ENCODE peak calls at places on chromosome 11, in ten cellular contexts. D, X, A, N, T, L, V, F, U and S are unnamed samples.

GRCh38 chr11:58796333-58797049 is 48.0 kb downstream of the GLYATL2 start:
- DNase-seq in N (no peak), T (no peak), U (peak; percentile 34), F (no peak), X (no peak), V (no peak), A (no peak), L (no peak), D (no peak), S (no peak)

GRCh38 chr11:35458846-35459245 is 39.5 kb upstream of the SLC1A2 start:
- DNase-seq in L (no peak), A (no peak), T (no peak), U (no peak), N (peak; percentile 3), V (no peak), X (no peak), D (no peak), F (no peak), S (no peak)

GRCh38 chr11:272195-272930 is 5.8 kb upstream of the NLRP6 start:
- DNase-seq in D (no peak), T (no peak), V (no peak), X (no peak), A (no peak), F (no peak), N (no peak), L (no peak), U (no peak), S (no peak)

GRCh38 chr11:281486-282161 is 3.4 kb downstream of the NLRP6 start:
- DNase-seq in F (no peak), N (no peak), U (no peak), V (no peak), D (peak; percentile 50), L (no peak), A (no peak), X (no peak), T (no peak), S (no peak)

GRCh38 chr11:94658888-94659287 is 91.7 kb downstream of the PIWIL4 start:
- DNase-seq in X (no peak), F (no peak), U (no peak), V (no peak), N (no peak), T (no peak), L (no peak), A (no peak), D (no peak), S (no peak)

GRCh38 chr11:30478923-30479322 is 107.2 kb downstream of the MPPED2 start:
- DNase-seq in N (no peak), F (no peak), X (no peak), D (peak; percentile 54), U (no peak), T (no peak), V (no peak), A (no peak), L (no peak), S (no peak)

GRCh38 chr11:73143126-73143838 is 1.2 kb upstream of the FCHSD2 start:
- DNase-seq in V (no peak), L (peak; percentile 61), X (no peak), N (no peak), T (no peak), F (no peak), U (no peak), A (no peak), D (no peak), S (no peak)

GRCh38 chr11:18731427-18731826 is 5.4 kb upstream of the IGSF22 start:
- DNase-seq in V (no peak), L (peak; percentile 37), T (no peak), X (no peak), D (no peak), A (no peak), F (no peak), N (no peak), U (no peak), S (no peak)

GRCh38 chr11:2258501-2259465 is 11.6 kb downstream of the ASCL2 start:
- DNase-seq in U (no peak), L (no peak), N (no peak), D (peak; percentile 37), T (no peak), V (peak; percentile 78), F (no peak), A (no peak), X (no peak), S (no peak)

GRCh38 chr11:40118780-40119179 is 1340.7 kb downstream of the LRRC4C start:
- DNase-seq in V (no peak), N (no peak), U (no peak), L (no peak), A (no peak), T (no peak), X (no peak), D (no peak), F (no peak), S (no peak)

GRCh38 chr11:87879118-87879517 is 296.1 kb downstream of the RAB38 start:
- DNase-seq in U (no peak), N (no peak), D (no peak), X (no peak), F (no peak), V (no peak), T (no peak), L (no peak), A (no peak), S (no peak)

GRCh38 chr11:16603890-16604783 is 134.3 kb upstream of the C11orf58 start:
- DNase-seq in A (no peak), X (no peak), F (no peak), D (peak; percentile 88), U (peak; percentile 63), V (no peak), N (no peak), T (no peak), L (no peak), S (no peak)

GRCh38 chr11:40877981-40878380 is 581.5 kb downstream of the LRRC4C start:
- DNase-seq in N (no peak), D (no peak), T (no peak), U (no peak), V (no peak), A (no peak), L (no peak), X (no peak), F (no peak), S (no peak)

GRCh38 chr11:57288771-57289579 is 35.8 kb downstream of the TNKS1BP1 start:
- DNase-seq in A (no peak), V (no peak), U (no peak), T (peak; percentile 68), X (no peak), L (no peak), N (peak; percentile 76), D (no peak), F (no peak), S (no peak)

GRCh38 chr11:77353131-77353530 is 51.6 kb upstream of the GDPD4 start:
- DNase-seq in V (no peak), N (no peak), D (no peak), F (no peak), T (no peak), X (no peak), U (no peak), L (no peak), A (no peak), S (no peak)

GRCh38 chr11:11407065-11407737 is 54.2 kb upstream of the CSNK2A3 start:
- DNase-seq in F (no peak), V (no peak), A (no peak), T (no peak), U (no peak), X (no peak), L (no peak), D (peak; percentile 58), N (no peak), S (no peak)
- TF ChIP-seq CTCF in F (no peak), V (peak; percentile 23), A (no peak), T (no peak), U (no peak), X (no peak), L (no peak), D (no peak), N (no peak), S (no peak)

DNA sequence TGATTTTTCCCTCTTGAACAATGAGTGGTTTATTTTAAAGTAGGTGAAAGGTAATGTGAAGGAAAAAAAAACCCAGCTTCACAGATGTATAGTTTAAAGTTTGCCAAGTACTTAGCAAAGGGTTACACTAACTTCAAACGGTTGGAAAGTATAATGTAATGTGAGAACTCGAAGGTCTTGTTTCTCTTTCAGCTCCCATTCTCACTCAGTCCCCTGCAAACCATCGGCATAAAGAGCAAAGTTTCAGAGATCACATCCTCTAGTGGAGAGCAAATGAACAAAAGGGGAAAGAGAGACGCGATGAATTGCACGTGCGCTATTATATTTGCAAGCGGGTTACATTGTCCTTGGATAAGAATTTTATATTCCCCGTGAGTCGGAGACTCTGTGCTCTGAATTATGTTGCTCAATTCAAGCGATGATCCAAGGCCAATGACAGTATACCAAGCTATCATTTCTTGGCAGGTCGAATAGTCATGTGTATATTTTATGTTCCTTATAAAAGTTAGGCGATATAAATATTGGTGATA is 37.6 kb upstream of the BIRC3 start:
- DNase-seq in A (no peak), N (peak; percentile 43), D (no peak), X (no peak), U (no peak), L (peak; percentile 30), T (no peak), V (no peak), F (peak; percentile 63), S (no peak)
- TF ChIP-seq CTCF in A (peak; percentile 54), N (peak; percentile 43), D (no peak), X (no peak), U (no peak), L (no peak), T (peak; percentile 18), V (peak; percentile 27), F (peak; percentile 33), S (no peak)

DNA sequence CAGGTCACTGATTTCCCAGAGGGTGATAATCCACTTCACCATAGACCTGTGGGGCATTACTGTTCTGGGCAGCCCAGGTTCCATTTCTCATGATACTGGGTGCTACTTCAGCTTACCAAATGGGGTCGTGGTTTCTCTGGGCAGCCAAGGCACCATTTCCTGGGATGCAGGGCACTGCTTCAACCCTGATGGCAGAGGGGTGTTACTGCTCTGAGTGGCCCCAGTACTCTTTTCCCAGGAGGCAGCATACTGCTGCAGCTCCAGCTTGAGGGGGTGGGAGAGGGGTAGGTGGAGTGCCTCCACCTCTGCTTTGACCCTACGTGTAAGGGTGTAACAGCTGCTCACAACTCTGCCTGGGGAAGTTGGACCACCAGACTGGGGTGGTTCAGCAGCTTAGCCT is 51.1 kb downstream of the PRMT3 start:
- DNase-seq in V (no peak), D (no peak), A (no peak), U (no peak), F (no peak), L (no peak), X (no peak), T (no peak), N (no peak), S (no peak)
- TF ChIP-seq CTCF in V (no peak), D (no peak), A (no peak), U (no peak), F (no peak), L (no peak), X (no peak), T (no peak), N (no peak), S (no peak)

DNA sequence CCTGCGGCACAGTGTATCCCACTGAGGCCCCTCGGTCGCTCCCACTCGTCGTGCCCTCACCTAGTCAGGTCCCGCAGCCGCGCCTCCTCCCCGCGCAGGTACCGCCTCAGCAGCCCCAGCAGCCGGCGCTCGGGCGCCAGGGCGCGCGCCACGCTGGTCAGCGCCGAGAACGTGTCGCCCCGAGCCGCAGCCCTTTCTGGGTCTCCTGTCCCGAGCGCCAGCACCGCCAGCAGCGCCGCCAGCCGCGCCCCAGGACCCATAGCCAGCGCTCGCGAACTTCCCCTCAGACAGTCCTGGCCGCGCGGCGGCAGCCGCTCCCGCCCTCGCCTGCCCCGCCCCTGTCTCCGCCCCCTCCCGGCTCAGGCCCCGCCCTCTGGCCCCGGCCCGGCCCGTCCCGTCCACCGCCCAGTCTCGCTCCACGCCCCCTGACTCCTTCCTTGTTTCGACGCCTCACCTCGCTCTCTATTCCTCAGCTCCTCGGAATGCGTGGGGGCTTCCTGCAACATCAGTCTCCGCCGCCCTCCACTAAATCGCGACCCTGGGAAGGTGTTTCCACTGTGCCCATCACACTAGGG is at the start of gene P4HA3:
- DNase-seq in T (peak; percentile 74), F (peak; percentile 73), U (peak; percentile 83), L (peak; percentile 18), D (peak; percentile 84), X (peak; percentile 49), V (peak; percentile 88), A (no peak), N (no peak), S (peak; percentile 34)
- TF ChIP-seq CTCF in T (peak; percentile 21), F (no peak), U (no peak), L (no peak), D (no peak), X (peak; percentile 27), V (peak; percentile 38), A (peak; percentile 65), N (no peak), S (no peak)